ENCODE peak calls at places on chromosomes 6 and 20, in four cellular contexts. I, C, Q and S are unnamed samples.

GRCh38 chr20:32235331-32236047 is 27.8 kb downstream of the POFUT1 start:
- DNase-seq in I (no peak), C (no peak), Q (peak), S (no peak)

GRCh38 chr20:47927944-47928343 is 142.7 kb upstream of the SULF2 start:
- DNase-seq in I (no peak), C (no peak), Q (no peak), S (peak)

GRCh38 chr6:53585208-53585903 is 40.5 kb upstream of the GCLC start:
- DNase-seq in I (no peak), C (no peak), Q (no peak), S (no peak)

GRCh38 chr6:10314163-10314955 is 100.5 kb downstream of the TFAP2A start:
- DNase-seq in I (no peak), C (no peak), Q (no peak), S (peak)

GRCh38 chr6:152150196-152150595 is 342.7 kb downstream of the ESR1 start:
- DNase-seq in I (no peak), C (no peak), Q (no peak), S (no peak)

GRCh38 chr20:58697201-58697866 is 4.7 kb downstream of the NPEPL1 start:
- DNase-seq in I (no peak), C (no peak), Q (no peak), S (peak)

GRCh38 chr20:38649275-38649891 is 47.8 kb downstream of the ARHGAP40 start:
- DNase-seq in I (no peak), C (no peak), Q (peak), S (peak)

GRCh38 chr6:104218132-104218531 is 641.6 kb downstream of the HACE1 start:
- DNase-seq in I (no peak), C (no peak), Q (no peak), S (no peak)

GRCh38 chr20:36062799-36063198 is 91.7 kb upstream of the EPB41L1 start:
- DNase-seq in I (no peak), C (no peak), Q (no peak), S (peak)

GRCh38 chr20:31894980-31895675 is 24.7 kb downstream of the TTLL9 start:
- DNase-seq in I (no peak), C (peak), Q (peak), S (peak)

GRCh38 chr6:13434455-13434775 is 53.0 kb downstream of the GFOD1 start:
- DNase-seq in I (no peak), C (no peak), Q (no peak), S (no peak)

DNA sequence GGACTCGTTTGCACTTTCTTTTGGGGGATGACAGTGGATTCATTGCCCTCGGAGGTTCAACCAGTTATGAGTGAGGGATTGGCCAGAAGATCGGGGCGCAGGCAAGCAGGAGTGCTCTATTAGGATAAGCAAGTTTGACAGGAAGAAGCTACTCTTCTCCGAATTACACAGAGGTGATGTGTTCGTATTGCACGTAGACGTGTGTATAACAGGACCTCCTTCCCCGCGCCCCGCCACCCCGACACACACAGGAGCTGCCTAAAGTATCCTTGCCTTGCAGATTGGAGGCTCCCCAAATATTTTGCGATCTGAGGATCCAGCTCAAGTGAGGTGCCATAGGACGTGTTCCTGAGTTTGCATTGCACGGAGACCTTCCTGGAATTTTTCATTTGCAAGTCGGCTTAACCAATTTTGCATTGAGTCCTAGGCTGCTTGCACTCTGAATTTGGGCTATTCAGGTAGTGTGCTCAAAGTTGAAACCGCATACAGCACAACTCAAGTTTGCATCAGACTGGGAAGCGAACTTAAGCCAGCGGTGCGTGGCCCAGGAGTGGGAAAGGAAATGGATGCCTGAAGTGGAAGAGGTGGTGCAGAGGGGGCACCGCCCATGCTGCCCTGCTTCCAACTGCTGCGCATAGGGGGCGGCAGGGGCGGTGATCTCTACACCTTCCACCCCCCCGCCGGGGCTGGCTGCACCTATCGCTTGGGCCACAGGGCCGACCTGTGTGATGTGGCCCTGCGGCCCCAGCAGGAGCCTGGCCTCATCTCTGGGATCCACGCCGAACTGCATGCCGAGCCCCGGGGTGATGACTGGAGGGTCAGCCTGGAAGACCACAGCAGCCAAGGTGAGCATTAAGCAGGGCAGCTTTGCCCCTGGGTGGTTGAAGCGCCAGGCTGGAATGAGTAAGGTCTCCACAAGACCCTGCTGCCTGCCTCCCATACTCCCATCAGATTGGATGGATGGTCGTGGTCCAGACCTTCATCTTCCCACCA is 770 bp downstream of the TCF19 start:
- DNase-seq in I (no peak), C (no peak), Q (peak), S (peak)
- TF ChIP-seq CHD2 in I (no peak), C (no peak), Q (no peak), S (no peak)

DNA sequence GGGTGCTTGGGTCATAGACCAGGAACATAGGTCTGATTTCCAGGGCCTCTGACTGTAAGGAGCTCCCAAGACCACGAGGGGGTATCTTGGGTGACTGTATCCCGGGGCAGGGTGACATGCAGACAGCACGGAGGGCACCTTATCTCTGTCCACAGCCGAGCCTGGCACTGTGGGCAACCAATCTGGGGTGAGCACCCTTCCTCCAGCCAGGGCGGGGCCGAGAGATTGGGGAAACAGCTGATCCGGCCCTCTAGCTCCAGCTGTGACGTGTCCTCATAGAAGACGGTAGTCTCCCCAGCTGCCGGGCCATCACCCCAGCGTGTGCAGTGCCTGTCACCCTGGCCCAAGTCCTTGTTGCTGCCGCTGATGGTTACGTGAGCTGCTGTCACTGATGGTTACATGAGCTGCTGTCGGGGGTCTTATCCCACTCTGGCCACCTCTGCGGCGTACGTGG is 139.6 kb upstream of the RNF24 start:
- DNase-seq in I (no peak), C (no peak), Q (no peak), S (peak)
- TF ChIP-seq CEBPB in I (no peak), C (no peak), Q (no peak), S (no peak)

GRCh38 chr6:168264593-168265335 is 54.8 kb downstream of the DACT2 start:
- DNase-seq in I (no peak), C (no peak), Q (peak), S (no peak)

GRCh38 chr6:168265394-168265793 is 54.2 kb downstream of the DACT2 start:
- DNase-seq in I (no peak), C (no peak), Q (no peak), S (no peak)

GRCh38 chr6:168263351-168263905 is 56.1 kb downstream of the DACT2 start:
- DNase-seq in I (no peak), C (no peak), Q (no peak), S (no peak)

GRCh38 chr6:168268755-168269154 is 50.8 kb downstream of the DACT2 start:
- DNase-seq in I (no peak), C (no peak), Q (no peak), S (no peak)

GRCh38 chr6:168265827-168266815 is 53.5 kb downstream of the DACT2 start:
- DNase-seq in I (no peak), C (no peak), Q (peak), S (no peak)
- TF ChIP-seq CREB1 in I (no peak), C (no peak), Q (no peak), S (no peak)

GRCh38 chr20:4384961-4385360 is 336.7 kb upstream of the PRND start:
- DNase-seq in I (no peak), C (no peak), Q (no peak), S (no peak)

DNA sequence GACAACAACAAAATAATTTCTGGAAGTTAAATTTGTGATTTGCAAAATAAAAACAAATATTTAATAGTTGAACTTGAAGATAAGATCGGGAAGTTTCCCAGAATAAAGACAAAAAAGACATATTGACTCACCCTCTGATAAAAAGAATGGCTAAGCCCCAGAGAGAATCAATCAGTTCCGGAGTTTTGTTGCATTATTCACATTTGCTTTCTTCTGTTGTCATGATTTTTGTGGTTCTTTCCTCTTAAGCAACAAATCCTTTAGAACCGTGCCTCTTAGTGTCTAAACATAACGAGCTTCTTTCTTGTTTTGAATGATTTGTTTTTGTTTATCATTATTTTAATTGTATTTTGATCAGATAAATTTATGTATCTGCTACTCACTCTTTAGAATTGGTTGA is 337.7 kb upstream of the PRND start:
- DNase-seq in I (no peak), C (no peak), Q (no peak), S (no peak)
- TF ChIP-seq CHD2 in I (no peak), C (no peak), Q (no peak), S (no peak)

GRCh38 chr6:44667668-44668390 is 280.3 kb downstream of the CDC5L start:
- DNase-seq in I (no peak), C (no peak), Q (peak), S (peak)
- TF ChIP-seq CEBPB in I (no peak), C (no peak), Q (no peak), S (no peak)

DNA sequence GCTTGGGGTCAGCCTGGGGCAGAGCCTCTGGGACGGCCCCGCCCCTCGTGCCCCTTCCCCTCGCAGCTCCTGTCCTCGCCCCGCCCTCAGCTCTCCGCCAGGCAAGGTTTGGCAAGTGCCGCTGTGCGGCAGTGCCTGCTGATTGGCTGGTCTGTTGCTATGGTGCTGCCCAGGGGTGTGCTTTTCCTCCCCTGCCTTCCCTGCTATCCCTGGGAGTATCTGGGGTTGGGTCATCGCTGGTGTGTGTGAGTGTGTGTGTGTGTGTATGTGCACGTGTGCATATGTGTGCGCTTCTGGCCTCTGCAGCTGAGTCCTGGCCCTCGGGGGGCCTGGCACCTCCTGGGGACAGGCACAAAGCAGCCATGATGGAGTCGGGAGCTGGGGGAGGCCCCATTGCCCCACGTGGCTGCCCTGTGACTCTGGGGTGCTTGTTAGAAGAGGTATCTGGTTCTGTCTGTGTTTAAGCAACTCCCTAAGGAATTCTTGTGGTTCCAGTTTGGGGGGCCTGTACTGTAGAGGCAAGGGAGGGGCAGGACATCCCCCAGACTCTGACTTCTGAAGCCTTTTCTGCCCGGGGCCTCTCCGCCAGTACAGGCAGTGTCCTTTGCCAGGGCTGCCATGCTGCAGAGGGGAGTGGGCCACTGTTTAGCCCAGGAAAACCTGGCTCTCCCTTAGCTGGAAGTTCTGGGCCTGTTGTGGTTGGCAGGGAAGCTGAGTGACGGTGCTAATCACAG is 6.9 kb downstream of the RTEL1 start:
- DNase-seq in I (no peak), C (no peak), Q (no peak), S (no peak)
- TF ChIP-seq CREB1 in I (no peak), C (no peak), Q (no peak), S (no peak)

DNA sequence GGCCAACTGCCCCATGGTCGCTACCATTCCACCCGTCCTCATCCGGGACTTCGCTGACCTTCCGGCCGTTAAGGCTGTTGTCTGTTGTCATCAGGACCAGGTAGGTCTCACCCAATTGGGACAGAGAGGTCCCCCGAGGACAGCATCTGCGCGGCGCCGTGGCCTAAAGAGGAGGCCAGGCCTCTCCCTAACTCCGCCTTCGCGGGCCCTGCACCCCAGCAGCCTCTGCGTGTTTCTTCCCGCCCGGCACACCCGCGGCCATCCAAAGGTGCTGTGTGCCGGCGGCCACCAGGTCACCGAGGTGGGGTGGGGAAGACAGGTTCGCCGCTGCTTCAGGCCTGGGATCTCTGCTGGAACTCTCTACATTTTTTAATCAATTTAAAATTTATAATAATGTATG is 9.0 kb downstream of the OR2W1 start:
- DNase-seq in I (no peak), C (no peak), Q (no peak), S (no peak)
- TF ChIP-seq CHD2 in I (no peak), C (no peak), Q (no peak), S (no peak)

GRCh38 chr6:163588211-163588919 is 173.8 kb downstream of the QKI start:
- DNase-seq in I (no peak), C (no peak), Q (no peak), S (no peak)
- TF ChIP-seq CEBPB in I (no peak), C (no peak), Q (no peak), S (no peak)